ENCODE peak calls at places on chromosomes 7 and 10, in eight cellular contexts. K is OCI-LY7; X is T-helper 1 cell; O is iris pigment epithelial cell; Q is stimulated activated CD4-positive, alpha-beta T cell treated with anti-CD3 and anti-CD28 coated beads, Interleukin-2, amount 100 ng/mL, for 24 hours; H is T-helper 2 cell; D is upper lobe of right lung; E is HTR-8/SVneo. B is an unnamed sample.

GRCh38 chr10:34489973-34490372 is 325.1 kb downstream of the PARD3 start:
- DNase-seq in D (no peak), X (no peak), H (no peak), E (peak; percentile 34), K (no peak), Q (no peak), O (peak; percentile 79), B (no peak)

GRCh38 chr7:12851841-12852240 is 164.4 kb downstream of the ARL4A start:
- DNase-seq in E (no peak), D (no peak), O (peak; percentile 66), K (no peak), X (no peak), H (no peak), Q (no peak), B (no peak)

GRCh38 chr10:48651293-48651692 is 33.4 kb upstream of the WDFY4 start:
- DNase-seq in K (no peak), X (no peak), O (no peak), H (no peak), E (no peak), Q (no peak), D (no peak), B (peak; percentile 55)

GRCh38 chr7:80284848-80285247 is 150.2 kb downstream of the GNAI1 start:
- DNase-seq in X (no peak), K (no peak), O (peak; percentile 97), Q (no peak), H (no peak), D (no peak), E (no peak), B (no peak)

GRCh38 chr7:147852833-147853232 is 737.7 kb upstream of the C7orf33 start:
- DNase-seq in H (no peak), K (no peak), D (no peak), Q (no peak), E (no peak), X (no peak), O (no peak), B (no peak)

GRCh38 chr10:71314028-71314693 is 4.9 kb upstream of the SLC29A3 start:
- DNase-seq in Q (peak; percentile 66), O (peak; percentile 29), H (peak; percentile 53), D (no peak), E (peak; percentile 73), X (peak; percentile 38), K (peak; percentile 70), B (peak; percentile 44)

GRCh38 chr10:91908358-91909177 is 718 bp downstream of the FGFBP3 start:
- DNase-seq in D (peak; percentile 90), Q (peak; percentile 77), E (peak; percentile 70), H (peak; percentile 89), O (peak; percentile 57), X (peak; percentile 37), K (peak; percentile 91), B (peak; percentile 91)

GRCh38 chr10:12499066-12499465 is 149.7 kb downstream of the CAMK1D start:
- DNase-seq in O (peak; percentile 14), X (no peak), Q (no peak), D (no peak), H (no peak), K (no peak), E (no peak), B (no peak)

GRCh38 chr10:65306201-65306600 is 1619.6 kb upstream of the LRRTM3 start:
- DNase-seq in K (no peak), O (no peak), X (no peak), E (no peak), D (no peak), H (no peak), Q (no peak), B (no peak)

GRCh38 chr7:101884671-101885596 is 67.5 kb downstream of the CUX1 start:
- DNase-seq in D (no peak), E (no peak), X (no peak), K (peak; percentile 91), H (no peak), Q (peak; percentile 18), O (no peak), B (peak; percentile 87)

GRCh38 chr10:31912289-31912688 is 16.3 kb downstream of the ARHGAP12 start:
- DNase-seq in H (no peak), K (no peak), O (peak; percentile 59), Q (no peak), E (no peak), D (no peak), X (no peak), B (no peak)

GRCh38 chr7:11970132-11970531 is 138.1 kb upstream of the THSD7A start:
- DNase-seq in K (no peak), E (no peak), X (no peak), D (no peak), H (no peak), Q (no peak), O (no peak), B (no peak)

GRCh38 chr7:101828308-101829020 is 11.0 kb downstream of the CUX1 start:
- DNase-seq in H (no peak), E (no peak), X (no peak), O (no peak), K (no peak), D (peak; percentile 46), Q (no peak), B (no peak)

B was measured in MM.1S.